ENCODE peak calls at places on chromosome 15, in nine cellular contexts. One of them, this sample, is unnamed.

GRCh38 chr15:92808611-92809063 is 91.5 kb upstream of the CHD2 start:
- DNase-seq in stimulated activated CD4-positive, alpha-beta T cell treated with anti-CD3 and anti-CD28 coated beads, Interleukin-4, amount 100 ng/mL, for 48 hours: no peak
- DNase-seq in neural crest cell: no peak
- DNase-seq in mucosa of descending colon: peak
- DNase-seq in cardiac fibroblast: no peak
- DNase-seq in WTC11: no peak
- DNase-seq in astrocyte: peak
- DNase-seq in foreskin fibroblast: peak
- DNase-seq in occipital lobe: no peak
- DNase-seq in this sample: peak

GRCh38 chr15:63999177-63999576 is 47.1 kb downstream of the DAPK2 start:
- DNase-seq in stimulated activated CD4-positive, alpha-beta T cell treated with anti-CD3 and anti-CD28 coated beads, Interleukin-4, amount 100 ng/mL, for 48 hours: no peak
- DNase-seq in neural crest cell: no peak
- DNase-seq in mucosa of descending colon: no peak
- DNase-seq in cardiac fibroblast: no peak
- DNase-seq in WTC11: no peak
- DNase-seq in astrocyte: no peak
- DNase-seq in foreskin fibroblast: peak
- DNase-seq in occipital lobe: no peak
- DNase-seq in this sample: no peak

GRCh38 chr15:79166311-79166955 is 75.9 kb upstream of the RASGRF1 start:
- DNase-seq in stimulated activated CD4-positive, alpha-beta T cell treated with anti-CD3 and anti-CD28 coated beads, Interleukin-4, amount 100 ng/mL, for 48 hours: no peak
- DNase-seq in neural crest cell: no peak
- DNase-seq in mucosa of descending colon: no peak
- DNase-seq in cardiac fibroblast: no peak
- DNase-seq in WTC11: no peak
- DNase-seq in astrocyte: no peak
- DNase-seq in foreskin fibroblast: no peak
- DNase-seq in occipital lobe: no peak
- DNase-seq in this sample: no peak

GRCh38 chr15:50686468-50687301 is at the start of gene TRPM7:
- DNase-seq in stimulated activated CD4-positive, alpha-beta T cell treated with anti-CD3 and anti-CD28 coated beads, Interleukin-4, amount 100 ng/mL, for 48 hours: peak
- DNase-seq in neural crest cell: peak
- DNase-seq in mucosa of descending colon: peak
- DNase-seq in cardiac fibroblast: peak
- DNase-seq in WTC11: peak
- DNase-seq in astrocyte: peak
- DNase-seq in foreskin fibroblast: peak
- DNase-seq in occipital lobe: peak
- DNase-seq in this sample: peak

GRCh38 chr15:29672446-29672845 is 149.8 kb downstream of the TJP1 start:
- DNase-seq in stimulated activated CD4-positive, alpha-beta T cell treated with anti-CD3 and anti-CD28 coated beads, Interleukin-4, amount 100 ng/mL, for 48 hours: no peak
- DNase-seq in neural crest cell: no peak
- DNase-seq in mucosa of descending colon: no peak
- DNase-seq in cardiac fibroblast: no peak
- DNase-seq in WTC11: no peak
- DNase-seq in astrocyte: no peak
- DNase-seq in foreskin fibroblast: no peak
- DNase-seq in occipital lobe: no peak
- DNase-seq in this sample: no peak

GRCh38 chr15:78415284-78415683 is 22.7 kb upstream of the IREB2 start:
- DNase-seq in stimulated activated CD4-positive, alpha-beta T cell treated with anti-CD3 and anti-CD28 coated beads, Interleukin-4, amount 100 ng/mL, for 48 hours: no peak
- DNase-seq in neural crest cell: no peak
- DNase-seq in mucosa of descending colon: no peak
- DNase-seq in cardiac fibroblast: peak
- DNase-seq in WTC11: no peak
- DNase-seq in astrocyte: peak
- DNase-seq in foreskin fibroblast: peak
- DNase-seq in occipital lobe: no peak
- DNase-seq in this sample: peak

GRCh38 chr15:75531041-75531450 is 48.1 kb downstream of the PTPN9 start:
- DNase-seq in stimulated activated CD4-positive, alpha-beta T cell treated with anti-CD3 and anti-CD28 coated beads, Interleukin-4, amount 100 ng/mL, for 48 hours: no peak
- DNase-seq in neural crest cell: no peak
- DNase-seq in mucosa of descending colon: no peak
- DNase-seq in cardiac fibroblast: peak
- DNase-seq in WTC11: no peak
- DNase-seq in astrocyte: peak
- DNase-seq in foreskin fibroblast: peak
- DNase-seq in occipital lobe: no peak
- DNase-seq in this sample: no peak

GRCh38 chr15:71296032-71296686 is 180.9 kb downstream of the THSD4 start:
- DNase-seq in stimulated activated CD4-positive, alpha-beta T cell treated with anti-CD3 and anti-CD28 coated beads, Interleukin-4, amount 100 ng/mL, for 48 hours: no peak
- DNase-seq in neural crest cell: no peak
- DNase-seq in mucosa of descending colon: peak
- DNase-seq in cardiac fibroblast: peak
- DNase-seq in WTC11: no peak
- DNase-seq in astrocyte: peak
- DNase-seq in foreskin fibroblast: peak
- DNase-seq in occipital lobe: no peak
- DNase-seq in this sample: peak

GRCh38 chr15:97652041-97652440 is 308.5 kb upstream of the ARRDC4 start:
- DNase-seq in stimulated activated CD4-positive, alpha-beta T cell treated with anti-CD3 and anti-CD28 coated beads, Interleukin-4, amount 100 ng/mL, for 48 hours: no peak
- DNase-seq in neural crest cell: no peak
- DNase-seq in mucosa of descending colon: no peak
- DNase-seq in cardiac fibroblast: no peak
- DNase-seq in WTC11: no peak
- DNase-seq in astrocyte: no peak
- DNase-seq in foreskin fibroblast: no peak
- DNase-seq in occipital lobe: no peak
- DNase-seq in this sample: peak